ENCODE peak calls at places on chromosomes 12 and 14, in eight cellular contexts. One of them, this sample, is unnamed.

GRCh38 chr12:56086096-56086495 is 6.1 kb downstream of the ERBB3 start:
- DNase-seq in left ventricle myocardium inferior: no peak
- DNase-seq in stomach: peak; percentile 82
- DNase-seq in Caco-2: peak; percentile 64
- DNase-seq in thoracic aorta: no peak
- DNase-seq in hepatocyte: peak; percentile 58
- DNase-seq in breast epithelium: peak; percentile 76
- DNase-seq in HepG2: no peak
- DNase-seq in this sample: no peak

GRCh38 chr12:115394498-115395220 is 710.7 kb upstream of the TBX3 start:
- DNase-seq in thoracic aorta: no peak
- DNase-seq in HepG2: peak; percentile 46
- DNase-seq in stomach: no peak
- DNase-seq in Caco-2: no peak
- DNase-seq in left ventricle myocardium inferior: no peak
- DNase-seq in hepatocyte: peak; percentile 41
- DNase-seq in breast epithelium: no peak
- DNase-seq in this sample: no peak

GRCh38 chr12:29148065-29148957 is 767 bp upstream of the FAR2 start:
- DNase-seq in Caco-2: no peak
- DNase-seq in stomach: no peak
- DNase-seq in left ventricle myocardium inferior: peak; percentile 42
- DNase-seq in breast epithelium: no peak
- DNase-seq in thoracic aorta: no peak
- DNase-seq in hepatocyte: peak; percentile 19
- DNase-seq in HepG2: no peak
- DNase-seq in this sample: no peak

GRCh38 chr12:118397693-118398440 is 21.5 kb downstream of the SUDS3 start:
- DNase-seq in breast epithelium: no peak
- DNase-seq in HepG2: no peak
- DNase-seq in stomach: no peak
- DNase-seq in hepatocyte: no peak
- DNase-seq in thoracic aorta: no peak
- DNase-seq in Caco-2: no peak
- DNase-seq in left ventricle myocardium inferior: no peak
- DNase-seq in this sample: no peak

GRCh38 chr12:103928736-103929050 is 1.5 kb upstream of the HSP90B1 start:
- DNase-seq in HepG2: no peak
- DNase-seq in thoracic aorta: no peak
- DNase-seq in hepatocyte: peak; percentile 17
- DNase-seq in left ventricle myocardium inferior: peak; percentile 24
- DNase-seq in Caco-2: no peak
- DNase-seq in breast epithelium: no peak
- DNase-seq in stomach: peak; percentile 33
- DNase-seq in this sample: no peak

GRCh38 chr14:90739318-90740077 is 76.7 kb downstream of the TTC7B start:
- DNase-seq in left ventricle myocardium inferior: no peak
- DNase-seq in Caco-2: no peak
- DNase-seq in breast epithelium: no peak
- DNase-seq in stomach: no peak
- DNase-seq in hepatocyte: no peak
- DNase-seq in thoracic aorta: no peak
- DNase-seq in HepG2: no peak
- DNase-seq in this sample: no peak

GRCh38 chr12:15679146-15679545 is 110.0 kb downstream of the EPS8 start:
- DNase-seq in breast epithelium: no peak
- DNase-seq in HepG2: peak; percentile 3
- DNase-seq in left ventricle myocardium inferior: no peak
- DNase-seq in thoracic aorta: no peak
- DNase-seq in stomach: no peak
- DNase-seq in Caco-2: no peak
- DNase-seq in hepatocyte: no peak
- DNase-seq in this sample: no peak

GRCh38 chr14:21068521-21069387 is 1.4 kb upstream of the ARHGEF40 start:
- DNase-seq in breast epithelium: no peak
- DNase-seq in left ventricle myocardium inferior: peak; percentile 47
- DNase-seq in thoracic aorta: peak; percentile 45
- DNase-seq in hepatocyte: peak; percentile 80
- DNase-seq in HepG2: peak; percentile 84
- DNase-seq in stomach: peak; percentile 63
- DNase-seq in Caco-2: peak; percentile 71
- DNase-seq in this sample: no peak

GRCh38 chr12:114895081-114895480 is 211.1 kb upstream of the TBX3 start:
- DNase-seq in breast epithelium: no peak
- DNase-seq in hepatocyte: no peak
- DNase-seq in stomach: no peak
- DNase-seq in Caco-2: no peak
- DNase-seq in thoracic aorta: no peak
- DNase-seq in HepG2: no peak
- DNase-seq in left ventricle myocardium inferior: no peak
- DNase-seq in this sample: no peak

GRCh38 chr14:89386214-89386886 is 30.7 kb downstream of the FOXN3 start:
- DNase-seq in left ventricle myocardium inferior: no peak
- DNase-seq in hepatocyte: no peak
- DNase-seq in thoracic aorta: no peak
- DNase-seq in breast epithelium: no peak
- DNase-seq in stomach: no peak
- DNase-seq in Caco-2: no peak
- DNase-seq in HepG2: no peak
- DNase-seq in this sample: no peak

GRCh38 chr14:53003776-53004175 is 52.9 kb upstream of the FERMT2 start:
- DNase-seq in hepatocyte: no peak
- DNase-seq in breast epithelium: no peak
- DNase-seq in left ventricle myocardium inferior: no peak
- DNase-seq in HepG2: no peak
- DNase-seq in stomach: no peak
- DNase-seq in Caco-2: no peak
- DNase-seq in thoracic aorta: no peak
- DNase-seq in this sample: no peak

GRCh38 chr12:101923049-101923718 is 45.8 kb downstream of the DRAM1 start:
- DNase-seq in left ventricle myocardium inferior: no peak
- DNase-seq in thoracic aorta: no peak
- DNase-seq in Caco-2: no peak
- DNase-seq in breast epithelium: no peak
- DNase-seq in hepatocyte: no peak
- DNase-seq in stomach: no peak
- DNase-seq in HepG2: no peak
- DNase-seq in this sample: no peak

GRCh38 chr12:88375960-88376305 is 204.3 kb downstream of the KITLG start:
- DNase-seq in hepatocyte: no peak
- DNase-seq in breast epithelium: no peak
- DNase-seq in left ventricle myocardium inferior: no peak
- DNase-seq in thoracic aorta: no peak
- DNase-seq in HepG2: no peak
- DNase-seq in stomach: no peak
- DNase-seq in Caco-2: no peak
- DNase-seq in this sample: no peak

GRCh38 chr12:106066051-106066705 is 72.6 kb downstream of the NUAK1 start:
- DNase-seq in HepG2: no peak
- DNase-seq in thoracic aorta: no peak
- DNase-seq in stomach: no peak
- DNase-seq in left ventricle myocardium inferior: no peak
- DNase-seq in Caco-2: no peak
- DNase-seq in breast epithelium: no peak
- DNase-seq in hepatocyte: no peak
- DNase-seq in this sample: no peak

GRCh38 chr14:91116913-91117588 is 3.2 kb downstream of the DGLUCY start:
- DNase-seq in left ventricle myocardium inferior: no peak
- DNase-seq in Caco-2: no peak
- DNase-seq in thoracic aorta: no peak
- DNase-seq in hepatocyte: no peak
- DNase-seq in stomach: no peak
- DNase-seq in breast epithelium: no peak
- DNase-seq in HepG2: no peak
- DNase-seq in this sample: no peak

GRCh38 chr14:103669370-103669769 is 40.4 kb downstream of the KLC1 start:
- DNase-seq in breast epithelium: no peak
- DNase-seq in hepatocyte: no peak
- DNase-seq in Caco-2: no peak
- DNase-seq in thoracic aorta: no peak
- DNase-seq in left ventricle myocardium inferior: no peak
- DNase-seq in HepG2: no peak
- DNase-seq in stomach: no peak
- DNase-seq in this sample: no peak

GRCh38 chr12:130967631-130968030 is 13.9 kb downstream of the ADGRD1 start:
- DNase-seq in stomach: no peak
- DNase-seq in hepatocyte: no peak
- DNase-seq in HepG2: no peak
- DNase-seq in breast epithelium: no peak
- DNase-seq in Caco-2: no peak
- DNase-seq in thoracic aorta: no peak
- DNase-seq in left ventricle myocardium inferior: no peak
- DNase-seq in this sample: no peak

GRCh38 chr14:81625343-81625742 is 91.7 kb upstream of the SEL1L start:
- DNase-seq in stomach: no peak
- DNase-seq in thoracic aorta: no peak
- DNase-seq in left ventricle myocardium inferior: no peak
- DNase-seq in Caco-2: no peak
- DNase-seq in breast epithelium: no peak
- DNase-seq in hepatocyte: peak; percentile 46
- DNase-seq in HepG2: peak; percentile 28
- DNase-seq in this sample: peak; percentile 2
- TF ChIP-seq CTCF in stomach: peak; percentile 20
- TF ChIP-seq CTCF in thoracic aorta: peak; percentile 49
- TF ChIP-seq CTCF in left ventricle myocardium inferior: peak; percentile 60
- TF ChIP-seq CTCF in Caco-2: peak; percentile 25
- TF ChIP-seq CTCF in breast epithelium: peak; percentile 53
- TF ChIP-seq CTCF in hepatocyte: peak; percentile 79
- TF ChIP-seq CTCF in HepG2: peak; percentile 61
- TF ChIP-seq CTCF in this sample: peak; percentile 39

DNA sequence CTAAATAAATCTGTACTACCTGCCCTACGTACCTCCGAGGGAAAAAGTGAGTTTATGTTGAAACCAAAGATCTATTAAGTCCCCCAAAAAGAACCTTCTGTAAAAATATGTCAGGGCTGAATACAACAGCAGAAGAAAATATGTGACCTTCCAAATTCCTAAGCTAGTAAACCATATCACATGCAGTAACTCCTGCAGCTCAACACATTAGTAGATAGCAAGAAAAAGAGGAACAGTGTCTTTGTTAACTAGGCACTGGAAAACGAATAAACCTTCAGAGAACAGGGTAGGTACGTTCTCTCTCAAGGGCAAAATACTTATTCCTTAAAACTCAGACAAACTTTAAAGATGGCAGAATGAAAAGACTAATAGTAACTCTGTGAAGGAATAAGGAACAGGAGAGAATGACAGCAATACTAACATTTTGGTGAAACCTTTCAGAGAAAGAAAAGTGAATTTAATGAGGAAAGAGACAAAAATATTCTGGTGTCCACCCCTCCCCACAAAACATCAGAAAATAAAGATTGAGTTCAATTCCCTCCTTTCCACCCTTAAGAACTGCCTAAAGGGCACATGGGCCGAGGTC is 18.0 kb downstream of the CBX5 start:
- DNase-seq in HepG2: no peak
- DNase-seq in hepatocyte: no peak
- DNase-seq in stomach: no peak
- DNase-seq in left ventricle myocardium inferior: no peak
- DNase-seq in thoracic aorta: no peak
- DNase-seq in breast epithelium: no peak
- DNase-seq in Caco-2: no peak
- DNase-seq in this sample: no peak
- H3K4me3 ChIP-seq in HepG2: no peak overlapping the region
- H3K4me3 ChIP-seq in hepatocyte: no peak overlapping the region
- H3K4me3 ChIP-seq in stomach: no peak overlapping the region
- H3K4me3 ChIP-seq in left ventricle myocardium inferior: no peak overlapping the region
- H3K4me3 ChIP-seq in thoracic aorta: no peak overlapping the region
- H3K4me3 ChIP-seq in breast epithelium: no peak overlapping the region
- H3K4me3 ChIP-seq in Caco-2: no peak overlapping the region
- H3K4me3 ChIP-seq in this sample: no peak overlapping the region

GRCh38 chr14:64202731-64203130 is 91.4 kb downstream of the ESR2 start:
- DNase-seq in HepG2: no peak
- DNase-seq in thoracic aorta: no peak
- DNase-seq in Caco-2: no peak
- DNase-seq in stomach: no peak
- DNase-seq in hepatocyte: no peak
- DNase-seq in breast epithelium: no peak
- DNase-seq in left ventricle myocardium inferior: no peak
- DNase-seq in this sample: no peak
- H3K4me1 ChIP-seq in HepG2: no peaks in the 10 kb centered on the region
- H3K4me1 ChIP-seq in thoracic aorta: no peaks in the 10 kb centered on the region
- H3K4me1 ChIP-seq in Caco-2: peaks cover 15% of the 10 kb centered on the region
- H3K4me1 ChIP-seq in stomach: peaks cover 30% of the 10 kb centered on the region
- H3K4me1 ChIP-seq in hepatocyte: peaks cover 14% of the 10 kb centered on the region
- H3K4me1 ChIP-seq in breast epithelium: no peaks in the 10 kb centered on the region
- H3K4me1 ChIP-seq in left ventricle myocardium inferior: peaks cover 62% of the 10 kb centered on the region
- H3K4me1 ChIP-seq in this sample: no peaks in the 10 kb centered on the region

GRCh38 chr12:116614194-116614885 is 55.2 kb downstream of the MAP1LC3B2 start:
- DNase-seq in breast epithelium: no peak
- DNase-seq in HepG2: no peak
- DNase-seq in left ventricle myocardium inferior: no peak
- DNase-seq in hepatocyte: no peak
- DNase-seq in stomach: no peak
- DNase-seq in Caco-2: no peak
- DNase-seq in thoracic aorta: no peak
- DNase-seq in this sample: no peak

GRCh38 chr12:116619246-116619645 is 60.1 kb downstream of the MAP1LC3B2 start:
- DNase-seq in left ventricle myocardium inferior: no peak
- DNase-seq in stomach: no peak
- DNase-seq in Caco-2: peak; percentile 56
- DNase-seq in thoracic aorta: no peak
- DNase-seq in breast epithelium: no peak
- DNase-seq in hepatocyte: no peak
- DNase-seq in HepG2: no peak
- DNase-seq in this sample: no peak

GRCh38 chr12:116613256-116613655 is 54.1 kb downstream of the MAP1LC3B2 start:
- DNase-seq in stomach: no peak
- DNase-seq in thoracic aorta: no peak
- DNase-seq in Caco-2: no peak
- DNase-seq in breast epithelium: no peak
- DNase-seq in hepatocyte: no peak
- DNase-seq in left ventricle myocardium inferior: no peak
- DNase-seq in HepG2: peak; percentile 33
- DNase-seq in this sample: no peak

GRCh38 chr12:116615141-116615861 is 56.1 kb downstream of the MAP1LC3B2 start:
- DNase-seq in HepG2: no peak
- DNase-seq in hepatocyte: no peak
- DNase-seq in left ventricle myocardium inferior: no peak
- DNase-seq in thoracic aorta: no peak
- DNase-seq in stomach: no peak
- DNase-seq in Caco-2: no peak
- DNase-seq in breast epithelium: no peak
- DNase-seq in this sample: no peak

DNA sequence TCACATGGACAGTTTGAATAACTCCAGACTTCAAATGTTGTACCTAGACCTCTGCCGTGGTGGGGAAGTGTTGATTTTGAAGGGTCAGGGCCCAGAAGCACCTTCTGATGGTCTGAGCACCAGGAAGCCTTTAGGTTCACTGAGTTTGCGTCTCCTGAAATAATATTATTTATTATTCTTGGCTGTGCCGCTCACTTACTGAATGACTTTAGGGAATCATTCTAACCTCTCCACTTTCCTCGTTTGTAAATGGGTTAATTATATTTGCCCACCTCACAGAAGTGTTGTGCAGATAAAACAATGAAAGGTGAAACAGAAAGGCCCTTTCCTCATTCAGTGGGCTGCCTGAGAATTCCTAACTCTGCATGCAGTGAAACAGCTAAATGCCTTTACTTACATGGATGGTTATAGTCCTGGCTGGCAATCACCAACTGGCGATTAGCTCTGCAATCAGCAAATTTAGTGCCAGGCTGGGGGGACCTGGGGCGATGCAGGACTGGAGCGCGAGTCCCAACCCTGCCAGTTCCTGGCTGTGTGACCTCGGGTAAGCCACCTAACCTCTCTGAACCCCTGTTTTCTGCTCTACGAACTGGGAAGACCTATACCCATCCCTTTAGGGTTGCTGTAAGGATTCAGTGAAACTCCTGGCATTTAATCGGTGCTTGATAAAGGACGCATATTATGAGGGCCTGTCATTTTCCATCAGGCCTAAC is 57.5 kb downstream of the MAP1LC3B2 start:
- DNase-seq in Caco-2: no peak
- DNase-seq in breast epithelium: no peak
- DNase-seq in HepG2: no peak
- DNase-seq in stomach: no peak
- DNase-seq in left ventricle myocardium inferior: no peak
- DNase-seq in hepatocyte: no peak
- DNase-seq in thoracic aorta: no peak
- DNase-seq in this sample: no peak
- TF ChIP-seq CTCF in Caco-2: no peak
- TF ChIP-seq CTCF in breast epithelium: no peak
- TF ChIP-seq CTCF in HepG2: no peak
- TF ChIP-seq CTCF in stomach: no peak
- TF ChIP-seq CTCF in left ventricle myocardium inferior: no peak
- TF ChIP-seq CTCF in hepatocyte: no peak
- TF ChIP-seq CTCF in thoracic aorta: no peak
- TF ChIP-seq CTCF in this sample: no peak